ENCODE peak calls at places on chromosomes 13 and 19, in seven cellular contexts. Y is CD8-positive, alpha-beta T cell; L is dermis blood vessel endothelial cell; U is anterior cingulate cortex; W is activated naive CD4-positive, alpha-beta T cell; J is lower leg skin; X is ACHN. Z is an unnamed sample.

GRCh38 chr19:16496613-16496983 is 404 bp downstream of the C19orf44 start:
- DNase-seq in Y (no peak), L (peak), U (peak), W (no peak), J (peak), X (peak), Z (no peak)

GRCh38 chr13:93861818-93862217 is 617.7 kb downstream of the DCT start:
- DNase-seq in Y (no peak), L (no peak), U (no peak), W (no peak), J (no peak), X (peak), Z (no peak)

GRCh38 chr19:35354898-35355297 is 3.4 kb upstream of the FFAR3 start:
- DNase-seq in Y (no peak), L (no peak), U (no peak), W (no peak), J (no peak), X (no peak), Z (no peak)

GRCh38 chr13:99993660-99994455 is 12.3 kb downstream of the ZIC2 start:
- DNase-seq in Y (no peak), L (no peak), U (no peak), W (no peak), J (no peak), X (no peak), Z (no peak)

GRCh38 chr19:39384839-39385568 is 5.9 kb downstream of the PAF1 start:
- DNase-seq in Y (no peak), L (no peak), U (no peak), W (no peak), J (no peak), X (no peak), Z (no peak)

GRCh38 chr13:20492641-20493040 is 33.0 kb downstream of the CRYL1 start:
- DNase-seq in Y (no peak), L (peak), U (no peak), W (no peak), J (no peak), X (peak), Z (peak)

GRCh38 chr13:39675904-39676303 is 20.4 kb downstream of the COG6 start:
- DNase-seq in Y (no peak), L (no peak), U (no peak), W (no peak), J (no peak), X (no peak), Z (no peak)

GRCh38 chr19:821976-822773 is 420 bp upstream of the PLPPR3 start:
- DNase-seq in Y (no peak), L (no peak), U (no peak), W (no peak), J (no peak), X (no peak), Z (no peak)

GRCh38 chr19:30227071-30227621 is 145.0 kb upstream of the ZNF536 start:
- DNase-seq in Y (no peak), L (peak), U (no peak), W (no peak), J (no peak), X (no peak), Z (no peak)

GRCh38 chr13:105168295-105168694 is 1367.2 kb downstream of the EFNB2 start:
- DNase-seq in Y (no peak), L (no peak), U (no peak), W (no peak), J (no peak), X (no peak), Z (no peak)

GRCh38 chr13:108322206-108322824 is 52.8 kb downstream of the TNFSF13B start:
- DNase-seq in Y (no peak), L (peak), U (no peak), W (no peak), J (no peak), X (peak), Z (no peak)

GRCh38 chr13:113934576-113934975 is 39.3 kb downstream of the C13orf46 start:
- DNase-seq in Y (no peak), L (no peak), U (no peak), W (no peak), J (no peak), X (no peak), Z (no peak)

GRCh38 chr19:36009220-36009619 is 607 bp upstream of the SYNE4 start:
- DNase-seq in Y (peak), L (peak), U (peak), W (peak), J (no peak), X (peak), Z (no peak)

GRCh38 chr13:32023698-32024097 is 7.9 kb upstream of the FRY start:
- DNase-seq in Y (no peak), L (peak), U (no peak), W (no peak), J (no peak), X (no peak), Z (no peak)

GRCh38 chr13:61880576-61881283 is 465.1 kb upstream of the PCDH20 start:
- DNase-seq in Y (no peak), L (no peak), U (no peak), W (no peak), J (no peak), X (peak), Z (peak)

GRCh38 chr13:94243551-94243950 is 235.9 kb downstream of the DCT start:
- DNase-seq in Y (no peak), L (no peak), U (no peak), W (no peak), J (no peak), X (no peak), Z (no peak)

GRCh38 chr13:113975416-113975815 is 1.5 kb upstream of the C13orf46 start:
- DNase-seq in Y (no peak), L (no peak), U (no peak), W (no peak), J (no peak), X (no peak), Z (no peak)

GRCh38 chr19:55600336-55601028 is 394 bp downstream of the ZNF524 start:
- DNase-seq in Y (no peak), L (no peak), U (peak), W (no peak), J (peak), X (no peak), Z (peak)

GRCh38 chr19:29529646-29530548 is 4.1 kb downstream of the VSTM2B start:
- DNase-seq in Y (no peak), L (no peak), U (no peak), W (no peak), J (no peak), X (no peak), Z (no peak)

GRCh38 chr19:51887522-51888498 is at the start of gene ZNF577:
- DNase-seq in Y (peak), L (peak), U (peak), W (peak), J (peak), X (no peak), Z (peak)

GRCh38 chr13:23928985-23929384 is 31.7 kb upstream of the C1QTNF9B start:
- DNase-seq in Y (no peak), L (peak), U (no peak), W (no peak), J (no peak), X (peak), Z (no peak)

GRCh38 chr19:29712744-29713516 is 2.1 kb downstream of the C19orf12 start:
- DNase-seq in Y (no peak), L (no peak), U (no peak), W (no peak), J (no peak), X (no peak), Z (no peak)

GRCh38 chr13:28964052-28964451 is 143.9 kb downstream of the MTUS2 start:
- DNase-seq in Y (no peak), L (no peak), U (no peak), W (no peak), J (no peak), X (no peak), Z (no peak)

GRCh38 chr19:5558101-5558621 is 9.6 kb downstream of the TINCR start:
- DNase-seq in Y (no peak), L (no peak), U (no peak), W (no peak), J (no peak), X (no peak), Z (no peak)

GRCh38 chr13:86585826-86586225 is 786.6 kb upstream of the SLITRK6 start:
- DNase-seq in Y (no peak), L (no peak), U (no peak), W (no peak), J (peak), X (no peak), Z (no peak)

GRCh38 chr13:99087954-99088491 is 110.2 kb upstream of the DOCK9 start:
- DNase-seq in Y (peak), L (no peak), U (no peak), W (no peak), J (no peak), X (no peak), Z (peak)

GRCh38 chr19:45404557-45405434 is at the start of gene PPP1R13L:
- DNase-seq in Y (no peak), L (peak), U (peak), W (peak), J (peak), X (peak), Z (peak)

GRCh38 chr19:3186377-3186688 is 603 bp downstream of the NCLN start:
- DNase-seq in Y (no peak), L (peak), U (no peak), W (no peak), J (no peak), X (no peak), Z (peak)

GRCh38 chr13:107476068-107476467 is 739.3 kb downstream of the LIG4 start:
- DNase-seq in Y (no peak), L (no peak), U (no peak), W (no peak), J (no peak), X (no peak), Z (no peak)

GRCh38 chr13:35349673-35350278 is 126.7 kb downstream of the MAB21L1 start:
- DNase-seq in Y (no peak), L (peak), U (no peak), W (no peak), J (no peak), X (peak), Z (no peak)

GRCh38 chr19:55156202-55157063 is 1.1 kb downstream of the TNNI3 start:
- DNase-seq in Y (no peak), L (peak), U (no peak), W (peak), J (no peak), X (peak), Z (peak)

GRCh38 chr19:38557205-38557799 is 60.5 kb downstream of the MAP4K1 start:
- DNase-seq in Y (peak), L (no peak), U (no peak), W (no peak), J (no peak), X (no peak), Z (no peak)

GRCh38 chr19:15048885-15049541 is at the start of gene CASP14:
- DNase-seq in Y (no peak), L (no peak), U (no peak), W (no peak), J (peak), X (no peak), Z (no peak)

GRCh38 chr13:41054919-41055619 is 6.2 kb upstream of the WBP4 start:
- DNase-seq in Y (no peak), L (peak), U (no peak), W (no peak), J (no peak), X (peak), Z (no peak)